ENCODE peak calls at places on chromosomes 1 and 21, in four cellular contexts. X is CD8-positive, alpha-beta T cell; Y is GM13976; M is transverse colon. A is an unnamed sample.
A peak's percentile ranks its signal among the peaks of the same experiment; 100 is the strongest.

GRCh38 chr1:42951588-42951987 is 7.1 kb downstream of the SLC2A1 start:
- DNase-seq in M (no peak), Y (no peak), X (no peak), A (no peak)

GRCh38 chr1:156523801-156524480 is 23.4 kb upstream of the MEF2D start:
- DNase-seq in Y (no peak), M (no peak), X (no peak), A (no peak)

GRCh38 chr1:38088366-38088765 is 41.8 kb upstream of the POU3F1 start:
- DNase-seq in M (no peak), Y (no peak), X (no peak), A (no peak)

GRCh38 chr1:99170516-99170915 is 93.8 kb upstream of the PLPPR4 start:
- DNase-seq in X (no peak), Y (no peak), M (no peak), A (no peak)

GRCh38 chr1:24929876-24930702 is at the start of gene RUNX3:
- DNase-seq in X (peak; percentile 94), Y (peak; percentile 97), M (peak; percentile 83), A (peak; percentile 40)

GRCh38 chr21:45118099-45118498 is 43.7 kb downstream of the ADARB1 start:
- DNase-seq in X (no peak), M (no peak), Y (no peak), A (no peak)

GRCh38 chr1:88726697-88727096 is 42.6 kb downstream of the PKN2 start:
- DNase-seq in Y (no peak), X (no peak), M (no peak), A (no peak)

GRCh38 chr1:163174524-163175437 is 27.9 kb downstream of the RGS5 start:
- DNase-seq in Y (peak; percentile 48), X (peak; percentile 24), M (peak; percentile 52), A (peak; percentile 63)

GRCh38 chr1:97050501-97050900 is 328.9 kb downstream of the PTBP2 start:
- DNase-seq in M (no peak), X (no peak), Y (peak; percentile 4), A (no peak)

GRCh38 chr1:231240531-231240882 is 505 bp upstream of the GNPAT start:
- DNase-seq in X (no peak), M (no peak), Y (no peak), A (no peak)

GRCh38 chr1:55212349-55213028 is 2.7 kb downstream of the USP24 start:
- DNase-seq in M (no peak), Y (no peak), X (no peak), A (no peak)

GRCh38 chr1:226148121-226148648 is 38.4 kb downstream of the ACBD3 start:
- DNase-seq in M (no peak), X (no peak), Y (no peak), A (no peak)

GRCh38 chr21:44710756-44711326 is 531 bp downstream of the TSPEAR start:
- DNase-seq in Y (no peak), X (no peak), M (no peak), A (peak; percentile 75)

GRCh38 chr1:186865253-186865652 is 36.5 kb downstream of the PLA2G4A start:
- DNase-seq in X (no peak), M (no peak), Y (peak; percentile 46), A (no peak)

GRCh38 chr1:223716302-223716862 is 4.0 kb downstream of the CAPN2 start:
- DNase-seq in X (peak; percentile 57), M (peak; percentile 43), Y (no peak), A (no peak)

GRCh38 chr1:160619742-160620277 is 27.0 kb downstream of the SLAMF1 start:
- DNase-seq in X (no peak), Y (no peak), M (no peak), A (no peak)

GRCh38 chr1:203286161-203286984 is 18.9 kb upstream of the BTG2 start:
- DNase-seq in M (peak; percentile 69), X (no peak), Y (no peak), A (peak; percentile 55)

GRCh38 chr1:154937988-154938386 is 1.5 kb upstream of the PMVK start:
- DNase-seq in M (no peak), Y (no peak), X (no peak), A (no peak)

GRCh38 chr1:204003536-204003935 is 69.4 kb upstream of the SOX13 start:
- DNase-seq in X (no peak), M (no peak), Y (no peak), A (peak; percentile 27)

GRCh38 chr1:173202430-173203145 is 4.5 kb downstream of the TNFSF4 start:
- DNase-seq in M (peak; percentile 16), Y (no peak), X (no peak), A (no peak)

GRCh38 chr1:85264150-85264549 is 4.7 kb upstream of the C1orf52 start:
- DNase-seq in Y (no peak), X (no peak), M (no peak), A (no peak)

GRCh38 chr1:214548988-214549387 is 2.4 kb downstream of the PTPN14 start:
- DNase-seq in M (no peak), Y (no peak), X (no peak), A (peak; percentile 90)

GRCh38 chr1:25430666-25431494 is at the start of gene MACO1:
- DNase-seq in M (peak; percentile 98), Y (peak; percentile 97), X (peak; percentile 96), A (peak; percentile 97)

GRCh38 chr1:214126697-214127146 is 138.9 kb downstream of the PROX1 start:
- DNase-seq in Y (no peak), X (no peak), M (no peak), A (no peak)

GRCh38 chr21:19468981-19469715 is 1065.6 kb upstream of the TMPRSS15 start:
- DNase-seq in Y (no peak), M (no peak), X (no peak), A (no peak)

GRCh38 chr1:91894036-91894761 is 8.2 kb upstream of the TGFBR3 start:
- DNase-seq in X (no peak), M (no peak), Y (no peak), A (no peak)

GRCh38 chr1:85274969-85275453 is 1.4 kb downstream of the BCL10 start:
- DNase-seq in M (no peak), Y (no peak), X (no peak), A (no peak)

GRCh38 chr1:227733751-227734545 is 1.2 kb downstream of the JMJD4 start:
- DNase-seq in M (no peak), Y (no peak), X (no peak), A (no peak)

GRCh38 chr1:107976431-107977215 is 11.6 kb upstream of the VAV3 start:
- DNase-seq in Y (no peak), X (no peak), M (no peak), A (no peak)

GRCh38 chr1:221704291-221704690 is 37.6 kb downstream of the DUSP10 start:
- DNase-seq in Y (no peak), M (no peak), X (no peak), A (no peak)

GRCh38 chr1:246333855-246334254 is 173.2 kb downstream of the SMYD3 start:
- DNase-seq in M (no peak), Y (no peak), X (no peak), A (no peak)

GRCh38 chr1:65260851-65261473 is 48.4 kb upstream of the DNAJC6 start:
- DNase-seq in X (no peak), Y (no peak), M (no peak), A (no peak)

GRCh38 chr21:32252136-32252535 is 26.7 kb downstream of the MIS18A start:
- DNase-seq in M (no peak), Y (no peak), X (no peak), A (no peak)

GRCh38 chr1:204275695-204276596 is 62.2 kb upstream of the GOLT1A start:
- DNase-seq in Y (no peak), X (no peak), M (no peak), A (peak; percentile 54)

GRCh38 chr21:33968082-33968997 is 52.7 kb upstream of the ATP5PO start:
- DNase-seq in X (no peak), Y (no peak), M (peak; percentile 15), A (no peak)

GRCh38 chr1:199546323-199546722 is 481.2 kb upstream of the NR5A2 start:
- DNase-seq in X (no peak), M (no peak), Y (no peak), A (no peak)

GRCh38 chr1:199550384-199551067 is 477.0 kb upstream of the NR5A2 start:
- DNase-seq in M (no peak), Y (no peak), X (no peak), A (no peak)

GRCh38 chr1:199549424-199549823 is 478.1 kb upstream of the NR5A2 start:
- DNase-seq in M (no peak), X (no peak), Y (no peak), A (no peak)

GRCh38 chr1:199545780-199546179 is 481.7 kb upstream of the NR5A2 start:
- DNase-seq in Y (no peak), M (peak; percentile 10), X (no peak), A (no peak)
- TF ChIP-seq CTCF in Y (no peak), M (peak; percentile 23), X (no peak), A (no peak)

DNA sequence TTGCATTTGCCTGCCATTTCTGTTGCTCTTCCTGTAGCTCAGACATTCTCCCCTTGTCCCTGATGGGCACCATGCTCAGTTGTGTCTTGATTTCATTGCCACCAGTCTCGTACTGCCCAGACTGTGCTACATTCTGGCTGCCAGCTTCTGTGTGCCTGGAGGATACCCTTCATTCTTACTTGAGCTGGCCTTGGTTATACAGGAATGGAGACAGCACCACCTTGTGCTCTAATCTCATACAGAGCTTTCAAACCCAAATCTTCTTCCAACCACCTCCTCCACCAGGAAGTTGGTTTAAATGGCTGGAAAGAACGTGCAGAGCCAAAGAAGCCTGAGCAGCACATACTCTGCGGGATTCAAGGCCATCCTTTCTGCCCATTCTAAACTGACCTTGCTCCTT is 165.3 kb downstream of the SLC35F3 start:
- DNase-seq in M (no peak), Y (no peak), X (no peak), A (no peak)
- TF ChIP-seq CTCF in M (no peak), Y (no peak), X (no peak), A (no peak)

DNA sequence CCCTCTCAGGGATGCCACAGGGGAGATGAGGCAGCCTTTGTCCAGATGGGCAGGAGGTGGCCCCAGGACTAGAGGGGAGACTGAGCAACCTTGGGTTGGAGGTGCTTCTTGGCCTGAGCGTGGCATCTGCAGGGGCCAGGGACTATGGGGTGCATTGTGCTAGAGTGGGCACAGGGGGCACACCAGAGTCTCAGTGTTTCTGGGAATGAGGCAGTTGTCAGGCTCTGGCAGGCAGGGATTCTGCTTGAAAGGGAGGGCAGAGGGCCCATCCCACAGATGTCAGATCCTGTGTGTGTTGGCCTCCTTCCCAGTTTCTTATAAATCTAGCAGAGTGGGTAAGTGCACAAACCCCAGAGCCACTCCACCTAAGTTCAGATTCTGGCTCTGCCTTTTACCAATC is 13.7 kb downstream of the LGR6 start:
- DNase-seq in M (no peak), Y (no peak), X (no peak), A (no peak)
- TF ChIP-seq CTCF in M (no peak), Y (no peak), X (no peak), A (no peak)

GRCh38 chr1:117033149-117033548 is 27.0 kb upstream of the TTF2 start:
- DNase-seq in Y (no peak), X (no peak), M (no peak), A (no peak)

GRCh38 chr1:117038236-117038635 is 21.9 kb upstream of the TTF2 start:
- DNase-seq in M (no peak), X (no peak), Y (no peak), A (no peak)

GRCh38 chr1:117034791-117035290 is 25.3 kb upstream of the TTF2 start:
- DNase-seq in M (no peak), Y (no peak), X (no peak), A (no peak)

GRCh38 chr1:117037802-117038201 is 22.3 kb upstream of the TTF2 start:
- DNase-seq in X (no peak), M (no peak), Y (no peak), A (no peak)

GRCh38 chr1:117036018-117036421 is 24.1 kb upstream of the TTF2 start:
- DNase-seq in X (no peak), M (no peak), Y (no peak), A (peak; percentile 16)
- TF ChIP-seq CTCF in X (no peak), M (no peak), Y (no peak), A (no peak)

GRCh38 chr1:27671964-27672749 is at the start of gene IFI6:
- DNase-seq in Y (peak; percentile 87), M (peak; percentile 84), X (peak; percentile 69), A (peak; percentile 97)
- TF ChIP-seq CTCF in Y (peak; percentile 13), M (peak; percentile 67), X (peak; percentile 28), A (no peak)

A was measured in thyroid gland.